ENCODE peak calls at places on chromosome 1, in six cellular contexts. D, K, N, T, F and J are unnamed samples.

GRCh38 chr1:24277420-24278169 is 41.6 kb upstream of the GRHL3 start:
- DNase-seq in F (no peak), T (no peak), N (no peak), D (no peak), K (no peak), J (peak; percentile 29)

GRCh38 chr1:150272379-150272840 is at the start of gene C1orf54:
- DNase-seq in T (peak; percentile 55), D (peak; percentile 65), N (peak; percentile 83), K (peak; percentile 84), F (peak; percentile 75), J (peak; percentile 72)

GRCh38 chr1:54803761-54804470 is 2.8 kb upstream of the TTC22 start:
- DNase-seq in D (peak; percentile 19), F (no peak), N (peak; percentile 24), T (no peak), K (no peak), J (peak; percentile 26)

GRCh38 chr1:59766463-59766862 is 48.3 kb upstream of the HOOK1 start:
- DNase-seq in F (no peak), N (no peak), K (no peak), D (no peak), T (no peak), J (peak; percentile 8)

GRCh38 chr1:147389532-147390184 is 147.2 kb downstream of the CHD1L start:
- DNase-seq in K (peak; percentile 76), N (peak; percentile 49), D (peak; percentile 52), F (peak; percentile 62), T (peak; percentile 40), J (peak; percentile 58)

GRCh38 chr1:69524010-69524409 is 43.7 kb upstream of the LRRC7 start:
- DNase-seq in N (no peak), K (no peak), F (no peak), T (no peak), D (peak; percentile 53), J (peak; percentile 46)

GRCh38 chr1:24409535-24409934 is 4.0 kb downstream of the STPG1 start:
- DNase-seq in D (peak; percentile 41), K (no peak), T (no peak), F (no peak), N (no peak), J (peak; percentile 90)

GRCh38 chr1:94022471-94023189 is 98.3 kb downstream of the ABCA4 start:
- DNase-seq in D (peak; percentile 36), N (no peak), K (no peak), T (no peak), F (no peak), J (peak; percentile 96)

GRCh38 chr1:101409102-101409501 is 172.3 kb downstream of the S1PR1 start:
- DNase-seq in K (no peak), D (no peak), T (no peak), F (no peak), N (no peak), J (no peak)

GRCh38 chr1:162087118-162087517 is 17.6 kb downstream of the NOS1AP start:
- DNase-seq in D (peak; percentile 49), K (no peak), T (no peak), F (no peak), N (no peak), J (no peak)

GRCh38 chr1:106268070-106268469 is 788.4 kb upstream of the PRMT6 start:
- DNase-seq in F (no peak), K (peak; percentile 40), D (peak; percentile 4), T (peak; percentile 6), N (no peak), J (no peak)

GRCh38 chr1:115790846-115791245 is 22.3 kb upstream of the CASQ2 start:
- DNase-seq in D (no peak), N (no peak), T (no peak), K (peak; percentile 40), F (no peak), J (no peak)

GRCh38 chr1:55955237-55955636 is 624.1 kb downstream of the PLPP3 start:
- DNase-seq in F (no peak), N (no peak), K (no peak), D (peak; percentile 73), T (no peak), J (peak; percentile 76)

DNA sequence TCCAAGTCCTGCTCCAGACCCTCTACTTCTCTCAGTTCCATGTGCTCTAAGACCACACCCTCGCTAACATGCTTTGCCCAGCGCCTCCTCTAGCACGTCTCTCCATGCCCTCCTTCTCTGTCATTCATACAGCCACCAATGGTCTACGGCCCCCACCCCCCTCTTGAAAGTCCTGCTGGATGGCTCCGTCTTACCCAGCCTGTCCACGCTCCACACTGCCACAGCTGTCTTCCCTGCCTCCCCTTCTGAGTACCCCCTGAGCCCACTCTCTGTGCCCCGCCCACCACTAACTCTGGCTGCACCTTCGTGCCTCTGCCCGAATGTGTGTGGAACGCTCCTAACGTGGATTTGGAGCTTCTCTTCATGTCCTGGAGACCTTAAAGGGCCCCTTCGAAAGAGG is 244.6 kb downstream of the TRABD2B start:
- DNase-seq in D (no peak), K (no peak), T (no peak), N (no peak), F (no peak), J (no peak)
- H2BK15ac ChIP-seq in D (no peak overlapping the region), K (no peak overlapping the region), T (no peak overlapping the region), N (no peak overlapping the region), F (no peak overlapping the region), J (no peak overlapping the region)

GRCh38 chr1:151502035-151502728 is 9.0 kb upstream of the CGN start:
- DNase-seq in F (no peak), D (no peak), K (no peak), N (no peak), T (no peak), J (no peak)

GRCh38 chr1:151501474-151501873 is 9.7 kb upstream of the CGN start:
- DNase-seq in K (peak; percentile 65), N (no peak), T (no peak), D (no peak), F (no peak), J (no peak)

GRCh38 chr1:151502859-151503509 is 8.2 kb upstream of the CGN start:
- DNase-seq in K (no peak), F (no peak), N (no peak), D (no peak), T (no peak), J (no peak)

GRCh38 chr1:151499930-151500329 is 11.3 kb upstream of the CGN start:
- DNase-seq in F (no peak), N (no peak), D (no peak), K (no peak), T (no peak), J (no peak)

GRCh38 chr1:151499355-151499754 is 11.8 kb upstream of the CGN start:
- DNase-seq in K (no peak), F (no peak), D (no peak), N (no peak), T (no peak), J (no peak)
- H2BK15ac ChIP-seq in K (no peak overlapping the region), F (no peak overlapping the region), D (no peak overlapping the region), N (no peak overlapping the region), T (no peak overlapping the region), J (no peak overlapping the region)

GRCh38 chr1:206482611-206483010 is 12.3 kb downstream of the IKBKE start:
- DNase-seq in F (no peak), T (no peak), K (no peak), N (no peak), D (no peak), J (no peak)
- H2BK15ac ChIP-seq in F (no peak overlapping the region), T (no peak overlapping the region), K (no peak overlapping the region), N (no peak overlapping the region), D (no peak overlapping the region), J (no peak overlapping the region)

DNA sequence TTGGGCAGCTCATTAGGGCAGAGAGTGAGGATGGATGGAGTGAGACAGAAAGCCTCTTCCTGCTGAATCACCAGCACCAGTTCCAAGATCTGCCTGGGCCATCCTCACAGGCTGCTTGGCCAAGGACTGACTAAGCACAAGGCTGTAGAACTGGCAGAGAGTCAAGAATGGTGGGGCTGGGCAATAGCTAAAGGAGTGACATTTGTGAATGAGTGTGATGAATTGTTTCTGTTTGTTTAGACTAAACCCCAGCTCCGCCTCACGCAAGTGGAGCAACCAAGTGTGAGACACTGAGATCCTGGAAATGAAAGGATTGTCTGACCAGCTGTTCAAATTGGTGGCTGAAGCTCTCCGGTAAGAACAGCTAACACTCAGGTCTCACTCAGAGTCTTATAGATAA is 38.6 kb downstream of the BRINP2 start:
- DNase-seq in F (no peak), K (peak; percentile 10), D (peak; percentile 100), N (no peak), T (no peak), J (peak; percentile 100)
- H2BK15ac ChIP-seq in F (no peak overlapping the region), K (no peak overlapping the region), D (no peak overlapping the region), N (no peak overlapping the region), T (no peak overlapping the region), J (no peak overlapping the region)

GRCh38 chr1:202909494-202909893 is 17.5 kb downstream of the KLHL12 start:
- DNase-seq in D (no peak), F (no peak), K (no peak), T (no peak), N (no peak), J (no peak)
- H2BK15ac ChIP-seq in D (no peak overlapping the region), F (no peak overlapping the region), K (no peak overlapping the region), T (no peak overlapping the region), N (no peak overlapping the region), J (no peak overlapping the region)

GRCh38 chr1:159408862-159409400 is 23.1 kb upstream of the OR10J4 start:
- DNase-seq in F (no peak), K (peak; percentile 37), N (no peak), T (no peak), D (no peak), J (no peak)
- H2BK15ac ChIP-seq in F (no peak overlapping the region), K (no peak overlapping the region), N (no peak overlapping the region), T (no peak overlapping the region), D (no peak overlapping the region), J (no peak overlapping the region)

GRCh38 chr1:96684737-96685136 is 36.8 kb upstream of the PTBP2 start:
- DNase-seq in F (no peak), D (no peak), K (no peak), T (no peak), N (no peak), J (no peak)

GRCh38 chr1:96688737-96689136 is 32.8 kb upstream of the PTBP2 start:
- DNase-seq in N (peak; percentile 33), D (no peak), T (peak; percentile 1), F (no peak), K (peak; percentile 72), J (no peak)

GRCh38 chr1:96683931-96684330 is 37.7 kb upstream of the PTBP2 start:
- DNase-seq in D (no peak), N (no peak), T (no peak), K (no peak), F (no peak), J (no peak)
- H2BK15ac ChIP-seq in D (no peak overlapping the region), N (no peak overlapping the region), T (no peak overlapping the region), K (no peak overlapping the region), F (no peak overlapping the region), J (no peak overlapping the region)

DNA sequence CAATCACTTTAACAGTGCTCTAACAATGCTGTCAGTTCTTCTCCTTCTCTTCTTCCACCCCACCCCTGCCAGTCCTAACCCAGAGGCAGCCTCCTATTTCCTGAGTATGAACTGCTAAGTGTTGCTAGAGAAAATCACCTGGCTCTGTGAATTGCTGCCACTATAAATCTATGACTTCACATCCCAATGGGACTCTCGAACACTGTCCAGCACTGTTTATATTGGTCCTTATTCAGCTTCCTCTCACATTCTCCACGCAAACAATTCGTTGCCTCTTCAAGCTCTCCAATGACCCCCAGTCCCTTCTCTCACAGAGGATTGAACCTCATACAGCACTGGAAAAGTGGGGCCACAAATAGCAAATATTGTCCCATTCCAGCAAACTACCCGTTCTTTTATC is 27.0 kb upstream of the USH2A start:
- DNase-seq in T (no peak), F (no peak), D (no peak), N (no peak), K (no peak), J (no peak)
- H2BK15ac ChIP-seq in T (no peak overlapping the region), F (no peak overlapping the region), D (no peak overlapping the region), N (no peak overlapping the region), K (no peak overlapping the region), J (no peak overlapping the region)

GRCh38 chr1:202252271-202252670 is 58.7 kb downstream of the LGR6 start:
- DNase-seq in D (no peak), N (peak; percentile 4), T (no peak), F (no peak), K (no peak), J (no peak)
- H2BK15ac ChIP-seq in D (no peak overlapping the region), N (no peak overlapping the region), T (no peak overlapping the region), F (no peak overlapping the region), K (no peak overlapping the region), J (no peak overlapping the region)